ENCODE peak calls at places on chromosome 11, in six cellular contexts. One of them, this sample, is unnamed.

GRCh38 chr11:115607621-115608191 is 103.5 kb upstream of the CADM1 start:
- DNase-seq in T1000: no peak
- DNase-seq in body of pancreas: no peak
- DNase-seq in NCI-H748 treated with DMSO at 0.1 percent for 48 hours: no peak
- DNase-seq in NCI-H69: peak
- DNase-seq in T-cell: no peak
- DNase-seq in this sample: no peak

GRCh38 chr11:131748146-131749050 is 378.0 kb downstream of the NTM start:
- DNase-seq in T-cell: no peak
- DNase-seq in NCI-H748 treated with DMSO at 0.1 percent for 48 hours: peak
- DNase-seq in body of pancreas: peak
- DNase-seq in T1000: no peak
- DNase-seq in NCI-H69: peak
- DNase-seq in this sample: peak

GRCh38 chr11:123080023-123080422 is 18.1 kb upstream of the HSPA8 start:
- DNase-seq in NCI-H69: no peak
- DNase-seq in NCI-H748 treated with DMSO at 0.1 percent for 48 hours: no peak
- DNase-seq in T1000: no peak
- DNase-seq in body of pancreas: no peak
- DNase-seq in T-cell: no peak
- DNase-seq in this sample: no peak

GRCh38 chr11:78649361-78650215 is 74.9 kb upstream of the NARS2 start:
- DNase-seq in NCI-H69: no peak
- DNase-seq in NCI-H748 treated with DMSO at 0.1 percent for 48 hours: no peak
- DNase-seq in body of pancreas: no peak
- DNase-seq in T-cell: no peak
- DNase-seq in T1000: no peak
- DNase-seq in this sample: no peak

GRCh38 chr11:116611998-116612620 is 160.7 kb downstream of the BUD13 start:
- DNase-seq in NCI-H748 treated with DMSO at 0.1 percent for 48 hours: no peak
- DNase-seq in T1000: no peak
- DNase-seq in body of pancreas: no peak
- DNase-seq in T-cell: no peak
- DNase-seq in NCI-H69: no peak
- DNase-seq in this sample: no peak

GRCh38 chr11:67558084-67558772 is 25.4 kb upstream of the GSTP1 start:
- DNase-seq in NCI-H69: no peak
- DNase-seq in NCI-H748 treated with DMSO at 0.1 percent for 48 hours: no peak
- DNase-seq in body of pancreas: no peak
- DNase-seq in T1000: no peak
- DNase-seq in T-cell: no peak
- DNase-seq in this sample: no peak

GRCh38 chr11:113638378-113638777 is 67.7 kb downstream of the TMPRSS5 start:
- DNase-seq in NCI-H69: no peak
- DNase-seq in T-cell: no peak
- DNase-seq in NCI-H748 treated with DMSO at 0.1 percent for 48 hours: no peak
- DNase-seq in body of pancreas: no peak
- DNase-seq in T1000: no peak
- DNase-seq in this sample: no peak

GRCh38 chr11:65502274-65502851 is 3.5 kb downstream of the MALAT1 start:
- DNase-seq in NCI-H748 treated with DMSO at 0.1 percent for 48 hours: no peak
- DNase-seq in T1000: no peak
- DNase-seq in body of pancreas: no peak
- DNase-seq in NCI-H69: peak
- DNase-seq in T-cell: no peak
- DNase-seq in this sample: no peak

GRCh38 chr11:61952882-61953281 is 2.7 kb downstream of the BEST1 start:
- DNase-seq in T1000: no peak
- DNase-seq in NCI-H748 treated with DMSO at 0.1 percent for 48 hours: no peak
- DNase-seq in NCI-H69: no peak
- DNase-seq in body of pancreas: no peak
- DNase-seq in T-cell: no peak
- DNase-seq in this sample: no peak

GRCh38 chr11:2269601-2270321 is 627 bp downstream of the ASCL2 start:
- DNase-seq in body of pancreas: no peak
- DNase-seq in NCI-H748 treated with DMSO at 0.1 percent for 48 hours: peak
- DNase-seq in T-cell: peak
- DNase-seq in NCI-H69: peak
- DNase-seq in T1000: no peak
- DNase-seq in this sample: peak

GRCh38 chr11:107689317-107690202 is 22.3 kb downstream of the SLN start:
- DNase-seq in NCI-H69: peak
- DNase-seq in T1000: peak
- DNase-seq in NCI-H748 treated with DMSO at 0.1 percent for 48 hours: peak
- DNase-seq in T-cell: peak
- DNase-seq in body of pancreas: peak
- DNase-seq in this sample: peak

GRCh38 chr11:3669128-3669527 is 2.1 kb downstream of the CHRNA10 start:
- DNase-seq in T1000: no peak
- DNase-seq in NCI-H748 treated with DMSO at 0.1 percent for 48 hours: no peak
- DNase-seq in body of pancreas: no peak
- DNase-seq in NCI-H69: no peak
- DNase-seq in T-cell: no peak
- DNase-seq in this sample: no peak

GRCh38 chr11:118111744-118112035 is 24.9 kb upstream of the SMIM35 start:
- DNase-seq in NCI-H748 treated with DMSO at 0.1 percent for 48 hours: no peak
- DNase-seq in body of pancreas: no peak
- DNase-seq in T1000: no peak
- DNase-seq in NCI-H69: no peak
- DNase-seq in T-cell: no peak
- DNase-seq in this sample: no peak

GRCh38 chr11:20458905-20459632 is 71.6 kb downstream of the PRMT3 start:
- DNase-seq in T1000: no peak
- DNase-seq in body of pancreas: no peak
- DNase-seq in T-cell: no peak
- DNase-seq in NCI-H748 treated with DMSO at 0.1 percent for 48 hours: no peak
- DNase-seq in NCI-H69: peak
- DNase-seq in this sample: no peak

GRCh38 chr11:133081020-133081419 is 451.3 kb downstream of the OPCML start:
- DNase-seq in NCI-H69: no peak
- DNase-seq in T1000: no peak
- DNase-seq in body of pancreas: no peak
- DNase-seq in T-cell: no peak
- DNase-seq in NCI-H748 treated with DMSO at 0.1 percent for 48 hours: no peak
- DNase-seq in this sample: no peak

GRCh38 chr11:15291885-15292284 is 177.2 kb downstream of the INSC start:
- DNase-seq in NCI-H69: peak
- DNase-seq in T-cell: no peak
- DNase-seq in T1000: no peak
- DNase-seq in NCI-H748 treated with DMSO at 0.1 percent for 48 hours: no peak
- DNase-seq in body of pancreas: peak
- DNase-seq in this sample: no peak

GRCh38 chr11:94897330-94897768 is 76.0 kb downstream of the CWC15 start:
- DNase-seq in T-cell: peak
- DNase-seq in T1000: no peak
- DNase-seq in NCI-H748 treated with DMSO at 0.1 percent for 48 hours: no peak
- DNase-seq in body of pancreas: peak
- DNase-seq in NCI-H69: peak
- DNase-seq in this sample: peak

This sample was measured in NCI-H146.